ENCODE peak calls at places on chromosomes 3 and 15, in nine cellular contexts. E is endothelial cell, A is neural crest cell, S is Panc1, I is astrocyte of the cerebellum, B is H1, G is GM06990, Y is cardiac fibroblast, C is body of pancreas. Z is an unnamed sample.
A peak's percentile ranks its signal among the peaks of the same experiment; 100 is the strongest.

GRCh38 chr3:122123885-122124284 is 59.6 kb upstream of the CASR start:
- DNase-seq in E (no peak), A (no peak), S (no peak), I (no peak), B (no peak), G (no peak), Y (no peak), C (no peak), Z (no peak)

GRCh38 chr3:53643757-53644156 is 149.3 kb downstream of the CACNA1D start:
- DNase-seq in E (peak; percentile 30), A (no peak), S (no peak), I (no peak), B (no peak), G (no peak), Y (no peak), C (no peak), Z (no peak)

GRCh38 chr15:63755162-63755561 is 78.6 kb downstream of the HERC1 start:
- DNase-seq in E (no peak), A (no peak), S (no peak), I (no peak), B (no peak), G (no peak), Y (no peak), C (no peak), Z (no peak)

GRCh38 chr3:31307131-31307785 is 225.5 kb upstream of the STT3B start:
- DNase-seq in E (no peak), A (no peak), S (no peak), I (peak; percentile 5), B (no peak), G (no peak), Y (peak; percentile 37), C (no peak), Z (no peak)

GRCh38 chr3:38036286-38036685 is 2.7 kb upstream of the DLEC1 start:
- DNase-seq in E (no peak), A (no peak), S (no peak), I (no peak), B (no peak), G (no peak), Y (no peak), C (no peak), Z (no peak)

GRCh38 chr15:74383695-74384565 is 16.5 kb upstream of the CYP11A1 start:
- DNase-seq in E (no peak), A (no peak), S (no peak), I (no peak), B (no peak), G (peak; percentile 87), Y (no peak), C (no peak), Z (peak; percentile 70)

GRCh38 chr3:51720292-51721061 is 13.6 kb downstream of the GRM2 start:
- DNase-seq in E (no peak), A (no peak), S (no peak), I (no peak), B (no peak), G (no peak), Y (no peak), C (no peak), Z (no peak)

GRCh38 chr3:89360155-89360554 is 252.7 kb downstream of the EPHA3 start:
- DNase-seq in E (no peak), A (no peak), S (no peak), I (no peak), B (no peak), G (no peak), Y (peak; percentile 26), C (no peak), Z (no peak)

GRCh38 chr3:185645596-185646381 is 59.7 kb downstream of the SENP2 start:
- DNase-seq in E (no peak), A (no peak), S (no peak), I (no peak), B (no peak), G (no peak), Y (no peak), C (no peak), Z (no peak)

GRCh38 chr15:80850941-80851451 is 71.8 kb downstream of the CEMIP start:
- DNase-seq in E (no peak), A (no peak), S (no peak), I (no peak), B (no peak), G (no peak), Y (no peak), C (no peak), Z (no peak)

GRCh38 chr15:94584833-94585244 is 353.5 kb downstream of the MCTP2 start:
- DNase-seq in E (peak; percentile 63), A (no peak), S (no peak), I (no peak), B (no peak), G (peak; percentile 35), Y (peak; percentile 31), C (no peak), Z (no peak)

GRCh38 chr3:165254812-165255211 is 58.6 kb upstream of the SLITRK3 start:
- DNase-seq in E (peak; percentile 22), A (no peak), S (peak; percentile 10), I (no peak), B (no peak), G (no peak), Y (peak; percentile 45), C (peak; percentile 38), Z (no peak)

GRCh38 chr3:41565948-41566347 is 366.6 kb downstream of the CTNNB1 start:
- DNase-seq in E (no peak), A (no peak), S (no peak), I (no peak), B (no peak), G (no peak), Y (no peak), C (no peak), Z (no peak)

GRCh38 chr15:33243393-33243792 is 48.9 kb upstream of the FMN1 start:
- DNase-seq in E (no peak), A (no peak), S (no peak), I (no peak), B (no peak), G (no peak), Y (no peak), C (no peak), Z (no peak)

GRCh38 chr3:120182613-120183524 is 88.6 kb upstream of the GSK3B start:
- DNase-seq in E (no peak), A (no peak), S (no peak), I (peak; percentile 19), B (peak; percentile 38), G (no peak), Y (peak; percentile 76), C (peak; percentile 13), Z (no peak)

DNA sequence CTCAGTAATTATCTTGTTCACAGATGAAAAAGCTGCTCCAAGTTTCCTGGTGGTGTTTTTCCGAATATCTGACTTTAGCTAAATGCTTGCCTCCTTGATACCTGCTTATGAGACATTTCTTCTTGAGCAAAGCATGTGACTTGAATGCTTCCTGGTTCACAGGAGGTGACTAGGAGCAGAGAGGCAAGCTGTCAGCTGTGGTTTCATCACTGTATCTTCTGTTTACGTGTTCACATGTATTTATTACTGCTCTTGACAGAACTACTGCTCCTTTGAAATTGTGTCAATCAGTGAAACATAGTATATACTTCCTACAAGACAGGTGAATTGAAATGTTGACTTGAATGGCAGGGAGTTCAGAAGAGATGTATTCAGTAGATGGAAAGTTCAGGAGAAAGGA is 8.9 kb upstream of the SPPL2A start:
- DNase-seq in E (no peak), A (no peak), S (no peak), I (no peak), B (no peak), G (no peak), Y (no peak), C (no peak), Z (no peak)
- TF ChIP-seq CTCF in E (no peak), A (no peak), S (no peak), I (no peak), B (no peak), G (no peak), Y (no peak), C (no peak), Z (no peak)

DNA sequence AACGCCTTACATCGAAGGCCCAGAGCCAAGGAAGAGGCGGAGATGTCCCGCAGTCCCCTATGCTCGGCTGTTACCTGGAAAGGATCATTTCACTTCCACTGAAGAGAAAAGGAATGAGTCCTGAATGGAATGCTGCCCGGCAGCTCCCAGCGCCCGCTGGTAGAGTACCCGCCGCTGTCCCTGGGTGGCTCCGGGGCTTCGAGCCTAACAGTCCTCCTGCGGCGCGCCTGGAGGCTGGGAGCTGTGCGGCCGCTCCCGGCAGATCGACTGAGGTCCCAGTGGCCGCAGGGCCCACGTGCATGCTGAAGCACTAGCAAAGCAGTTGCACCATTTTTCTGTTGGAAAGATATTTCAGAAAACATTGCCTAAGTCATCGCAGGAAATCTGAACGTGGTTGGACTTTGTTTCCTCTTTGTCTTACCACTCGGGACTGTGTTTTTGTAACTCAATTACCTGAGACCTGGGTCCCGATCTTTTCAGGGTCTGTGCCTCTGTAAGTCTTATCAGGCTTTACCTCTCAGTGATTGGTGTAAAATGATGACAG is 984 bp downstream of the RNU6-1 start:
- DNase-seq in E (peak; percentile 62), A (no peak), S (no peak), I (no peak), B (peak; percentile 81), G (no peak), Y (peak; percentile 54), C (peak; percentile 70), Z (no peak)
- TF ChIP-seq CTCF in E (no peak), A (peak; percentile 33), S (no peak), I (no peak), B (no peak), G (no peak), Y (no peak), C (peak; percentile 22), Z (no peak)

DNA sequence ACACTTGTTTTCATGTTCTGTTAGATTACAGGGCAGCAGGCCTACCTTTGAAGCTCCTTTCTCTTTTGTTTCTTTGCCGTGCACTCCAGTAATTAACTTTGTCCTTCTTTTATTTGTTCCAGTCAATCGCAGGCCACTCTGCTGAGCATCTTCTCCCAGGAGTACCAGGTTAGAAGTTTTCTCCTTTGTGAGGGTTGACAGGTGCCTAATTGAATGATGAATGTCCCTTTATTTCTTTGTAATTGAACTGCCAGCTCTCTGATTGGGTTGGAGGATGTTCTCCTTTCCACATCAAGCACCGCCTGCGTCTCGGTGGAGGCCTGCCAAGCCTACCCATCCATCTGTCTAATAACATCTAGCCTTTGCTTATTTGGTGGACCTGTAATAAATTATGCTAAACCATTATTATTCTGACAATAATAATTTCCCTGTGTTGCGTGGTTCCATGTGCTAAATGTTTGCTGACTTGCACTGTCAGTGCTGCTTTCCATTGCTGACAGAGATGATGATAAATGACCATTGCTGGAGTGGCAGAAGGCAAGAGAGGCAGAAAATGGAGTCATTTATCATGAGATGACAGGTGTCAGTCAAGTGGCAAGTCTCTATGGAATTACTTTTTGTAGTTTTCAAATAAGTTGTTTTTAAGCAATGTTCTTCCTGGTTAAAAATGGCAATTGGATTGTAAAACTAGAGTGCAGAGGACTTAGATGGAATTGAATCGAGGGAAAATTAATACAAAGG is 64.9 kb downstream of the CDIN1 start:
- DNase-seq in E (no peak), A (no peak), S (no peak), I (no peak), B (no peak), G (no peak), Y (no peak), C (no peak), Z (no peak)
- TF ChIP-seq CTCF in E (no peak), A (no peak), S (no peak), I (no peak), B (no peak), G (no peak), Y (no peak), C (no peak), Z (no peak)

DNA sequence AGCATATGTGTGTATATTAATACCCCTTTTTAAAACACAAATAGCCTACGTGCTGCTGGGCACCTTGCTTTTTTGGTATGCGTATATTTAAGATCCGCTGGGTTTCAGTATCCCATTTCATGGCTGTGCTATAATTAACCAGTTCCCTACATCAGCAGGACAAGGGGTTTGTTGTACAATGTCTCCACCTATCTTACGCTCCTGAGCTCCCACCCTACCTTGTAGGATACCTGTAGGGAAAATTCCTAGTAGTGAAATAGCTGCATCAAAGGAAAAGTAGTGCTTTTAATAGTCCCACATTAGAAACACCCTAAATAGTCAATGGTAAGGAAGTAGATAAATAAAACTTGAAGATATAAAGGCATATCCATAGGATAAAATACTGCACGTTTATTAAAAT is 1.4 kb downstream of the MAP6D1 start:
- DNase-seq in E (no peak), A (no peak), S (no peak), I (no peak), B (no peak), G (no peak), Y (no peak), C (no peak), Z (no peak)
- TF ChIP-seq CTCF in E (no peak), A (no peak), S (no peak), I (no peak), B (peak; percentile 29), G (no peak), Y (no peak), C (peak; percentile 21), Z (no peak)